ENCODE peak calls at places on chromosomes 7 and 10, in nine cellular contexts. X, G, F, T, D, V, A, Q and Z are unnamed samples.
A peak's percentile ranks its signal among the peaks of the same experiment; 100 is the strongest.

GRCh38 chr10:43384252-43385221 is 13.1 kb downstream of the FXYD4 start:
- DNase-seq in X (no peak), D (no peak), A (no peak), G (no peak), T (no peak), Q (no peak), V (no peak), F (no peak), Z (no peak)

GRCh38 chr7:23072043-23072442 is 33.5 kb upstream of the KLHL7 start:
- DNase-seq in T (no peak), X (no peak), V (no peak), G (peak; percentile 57), D (no peak), A (no peak), Q (no peak), F (no peak), Z (peak; percentile 23)

GRCh38 chr10:53403688-53404087 is 631.1 kb upstream of the MBL2 start:
- DNase-seq in F (peak; percentile 4), V (no peak), X (no peak), T (no peak), D (no peak), A (no peak), Q (peak; percentile 38), G (no peak), Z (no peak)

GRCh38 chr7:105399043-105399725 is 10.5 kb upstream of the SRPK2 start:
- DNase-seq in V (no peak), G (peak; percentile 49), A (no peak), D (no peak), X (no peak), F (no peak), Q (no peak), T (no peak), Z (peak; percentile 14)

GRCh38 chr10:60422809-60423208 is 33.1 kb upstream of the ANK3 start:
- DNase-seq in A (no peak), Q (no peak), D (no peak), F (no peak), T (peak; percentile 21), X (no peak), G (no peak), V (no peak), Z (no peak)

GRCh38 chr10:105974803-105975456 is 1189.6 kb downstream of the SORCS1 start:
- DNase-seq in D (no peak), F (no peak), X (no peak), A (no peak), Q (no peak), G (peak; percentile 35), T (no peak), V (no peak), Z (no peak)

GRCh38 chr10:125115409-125115808 is 45.0 kb downstream of the CTBP2 start:
- DNase-seq in T (no peak), G (no peak), V (no peak), D (no peak), A (no peak), Q (no peak), F (no peak), X (no peak), Z (no peak)

GRCh38 chr7:141463986-141464385 is 87.2 kb upstream of the AGK start:
- DNase-seq in G (peak; percentile 43), T (no peak), Q (no peak), D (no peak), F (no peak), A (no peak), X (no peak), V (no peak), Z (no peak)

GRCh38 chr10:11225935-11226334 is 208.3 kb downstream of the CELF2 start:
- DNase-seq in D (no peak), F (no peak), V (no peak), X (peak; percentile 48), A (peak; percentile 83), Q (peak; percentile 41), T (no peak), G (no peak), Z (no peak)